ENCODE peak calls at places on chromosomes 5 and 9, in four cellular contexts. C is GF-D8; M is NK-92 treated with Interleukin-12 subunit alpha and Interleukin-12 subunit beta, amount 100 ng/mL, for 24 hours; H is GM04504. B is an unnamed sample.

GRCh38 chr9:14312721-14313377 is 1.1 kb downstream of the NFIB start:
- DNase-seq in C (no peak), M (no peak), H (no peak), B (no peak)

GRCh38 chr9:93674580-93675335 is 98.4 kb downstream of the PHF2 start:
- DNase-seq in C (no peak), M (no peak), H (no peak), B (no peak)

GRCh38 chr5:37774912-37775483 is 64.8 kb downstream of the GDNF start:
- DNase-seq in C (no peak), M (no peak), H (no peak), B (no peak)

GRCh38 chr5:129511291-129511690 is 51.2 kb downstream of the ADAMTS19 start:
- DNase-seq in C (no peak), M (no peak), H (no peak), B (no peak)

GRCh38 chr5:142978726-142979125 is 208.5 kb downstream of the ARHGAP26 start:
- DNase-seq in C (no peak), M (no peak), H (no peak), B (no peak)

GRCh38 chr5:58890265-58890664 is 307.4 kb downstream of the RAB3C start:
- DNase-seq in C (no peak), M (no peak), H (no peak), B (no peak)

GRCh38 chr5:149731617-149732400 is 1.7 kb downstream of the PPARGC1B start:
- DNase-seq in C (peak; percentile 69), M (no peak), H (peak; percentile 7), B (peak; percentile 10)

GRCh38 chr9:130500340-130500771 is 55.6 kb downstream of the ASS1 start:
- DNase-seq in C (no peak), M (no peak), H (no peak), B (no peak)

GRCh38 chr5:100840769-100841168 is 62.3 kb downstream of the ST8SIA4 start:
- DNase-seq in C (no peak), M (no peak), H (no peak), B (no peak)

B was measured in AG04450.